ENCODE peak calls at places on chromosomes 6 and 20, in four cellular contexts. S, V, B and K are unnamed samples.

GRCh38 chr20:32965115-32965514 is 39.1 kb downstream of the SUN5 start:
- DNase-seq in S (no peak), V (peak), B (no peak), K (no peak)

GRCh38 chr6:88311561-88311960 is 145.4 kb upstream of the CNR1 start:
- DNase-seq in V (no peak), S (no peak), B (no peak), K (no peak)

GRCh38 chr20:23340524-23340923 is 10.1 kb upstream of the NXT1 start:
- DNase-seq in V (peak), S (peak), B (no peak), K (peak)

GRCh38 chr20:1164871-1165270 is 19.9 kb downstream of the TMEM74B start:
- DNase-seq in S (no peak), B (no peak), V (no peak), K (no peak)

GRCh38 chr6:170289108-170289931 is 1.6 kb downstream of the DLL1 start:
- DNase-seq in B (no peak), V (no peak), S (no peak), K (no peak)

GRCh38 chr20:25984933-25985332 is 288.3 kb upstream of the ZNF337 start:
- DNase-seq in V (peak), S (no peak), B (no peak), K (no peak)

GRCh38 chr20:37758332-37758731 is 64.5 kb downstream of the CTNNBL1 start:
- DNase-seq in V (peak), S (no peak), B (no peak), K (no peak)

GRCh38 chr6:39082310-39082709 is 32.7 kb downstream of the SAYSD1 start:
- DNase-seq in B (no peak), V (no peak), S (no peak), K (no peak)

GRCh38 chr20:59148713-59149493 is 14.7 kb upstream of the ZNF831 start:
- DNase-seq in S (no peak), V (no peak), B (no peak), K (no peak)

GRCh38 chr20:63952769-63953168 is 3.4 kb downstream of the UCKL1 start:
- DNase-seq in S (no peak), V (no peak), B (no peak), K (no peak)

GRCh38 chr6:75849329-75850025 is 100.4 kb downstream of the MYO6 start:
- DNase-seq in B (no peak), S (no peak), V (no peak), K (no peak)

GRCh38 chr6:75853796-75854195 is 104.8 kb downstream of the MYO6 start:
- DNase-seq in S (no peak), B (no peak), V (no peak), K (no peak)

GRCh38 chr6:75850026-75850385 is 101.0 kb downstream of the MYO6 start:
- DNase-seq in V (no peak), S (no peak), B (no peak), K (no peak)

GRCh38 chr6:75855047-75855446 is 106.0 kb downstream of the MYO6 start:
- DNase-seq in V (peak), S (no peak), B (no peak), K (no peak)

DNA sequence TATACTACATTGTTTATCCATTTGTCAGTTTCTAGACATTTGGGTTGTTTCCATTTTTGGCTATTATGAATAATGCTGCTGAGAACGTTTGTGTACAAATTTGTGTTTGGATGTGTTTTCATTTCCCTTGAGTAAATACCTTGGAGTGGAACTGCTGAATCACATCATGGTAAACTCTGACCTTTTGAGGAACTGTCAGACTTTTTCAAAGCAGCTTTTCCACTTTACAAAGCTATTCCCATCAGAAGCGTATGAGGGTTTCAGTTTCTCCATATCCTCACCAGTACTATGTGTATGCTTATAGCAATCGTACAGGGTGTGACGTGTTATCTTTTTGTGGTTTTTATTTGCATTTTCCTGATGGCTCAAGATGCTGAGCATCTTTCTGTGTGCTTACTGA is 103.7 kb downstream of the MYO6 start:
- DNase-seq in S (no peak), V (no peak), B (no peak), K (no peak)
- TF ChIP-seq SPI1 in S (no peak), V (no peak), B (no peak), K (no peak)

GRCh38 chr6:113481910-113482309 is 375.2 kb upstream of the MARCKS start:
- DNase-seq in V (no peak), B (no peak), S (no peak), K (no peak)

GRCh38 chr6:113486172-113486571 is 371.0 kb upstream of the MARCKS start:
- DNase-seq in V (no peak), S (no peak), B (no peak), K (peak)

GRCh38 chr6:113476937-113477839 is 380.0 kb upstream of the MARCKS start:
- DNase-seq in S (no peak), B (no peak), V (no peak), K (no peak)

GRCh38 chr6:113482771-113483170 is 374.4 kb upstream of the MARCKS start:
- DNase-seq in V (no peak), S (no peak), B (no peak), K (no peak)

DNA sequence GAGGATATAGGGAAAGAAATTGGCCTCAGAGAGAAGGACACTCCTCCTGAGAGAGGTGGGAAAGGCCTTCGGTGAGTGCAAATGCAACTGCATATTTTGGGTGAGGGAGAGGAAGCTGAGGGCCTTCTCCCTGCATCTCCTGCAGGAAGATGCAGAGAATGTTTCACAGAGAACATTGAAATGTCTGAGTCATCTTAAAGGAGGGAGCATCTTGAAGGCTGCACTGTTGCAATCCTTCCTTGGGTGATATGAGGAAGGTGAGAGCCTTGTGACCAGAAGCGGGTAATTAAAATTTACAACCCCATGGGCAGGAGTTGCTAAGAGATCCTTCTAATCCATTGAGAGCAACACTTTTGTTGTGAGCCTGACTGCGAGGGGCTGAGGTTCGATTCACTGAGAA is 375.7 kb upstream of the MARCKS start:
- DNase-seq in S (no peak), B (no peak), V (no peak), K (peak)
- TF ChIP-seq SPI1 in S (no peak), B (no peak), V (no peak), K (no peak)

GRCh38 chr6:36633915-36634314 is 39.8 kb downstream of the SRSF3 start:
- DNase-seq in V (no peak), B (no peak), S (no peak), K (no peak)
- TF ChIP-seq SPI1 in V (no peak), B (no peak), S (no peak), K (no peak)

DNA sequence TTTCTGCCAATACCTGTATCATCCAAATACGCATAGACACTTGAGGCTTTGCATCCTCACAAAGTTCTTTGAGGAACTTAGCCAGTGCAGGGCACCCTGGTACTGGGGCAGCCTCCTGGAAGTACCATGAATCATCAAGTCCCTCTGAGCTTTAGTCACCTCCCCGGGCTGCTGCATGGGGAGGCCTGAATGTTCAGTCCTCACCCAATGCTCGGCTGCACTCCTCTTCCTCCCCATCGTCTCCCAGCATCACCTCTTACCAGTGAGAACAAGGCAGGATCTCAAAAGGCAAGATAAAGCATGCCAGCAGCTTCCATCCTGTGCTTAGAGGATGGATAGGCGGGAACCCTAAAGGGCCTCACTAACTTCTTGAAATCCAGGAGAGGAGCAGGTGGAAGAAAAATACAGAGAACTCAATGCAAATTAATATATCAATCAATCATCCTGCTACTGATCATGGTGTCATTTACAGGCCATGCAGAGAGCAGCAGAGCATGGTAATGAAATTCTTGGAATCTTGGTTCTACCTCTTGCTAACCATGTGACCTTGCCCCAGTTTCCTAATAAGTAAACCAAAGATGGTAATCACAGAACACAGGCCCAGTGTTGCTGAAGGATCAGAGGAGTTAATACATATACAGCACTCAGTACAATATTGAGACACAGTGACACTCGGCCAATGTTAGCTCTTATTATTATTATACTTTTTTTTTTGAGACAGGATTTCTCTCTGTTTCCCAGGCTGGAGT is 4.7 kb upstream of the CCN6 start:
- DNase-seq in B (no peak), V (no peak), S (no peak), K (no peak)
- TF ChIP-seq SPI1 in B (no peak), V (no peak), S (no peak), K (no peak)

DNA sequence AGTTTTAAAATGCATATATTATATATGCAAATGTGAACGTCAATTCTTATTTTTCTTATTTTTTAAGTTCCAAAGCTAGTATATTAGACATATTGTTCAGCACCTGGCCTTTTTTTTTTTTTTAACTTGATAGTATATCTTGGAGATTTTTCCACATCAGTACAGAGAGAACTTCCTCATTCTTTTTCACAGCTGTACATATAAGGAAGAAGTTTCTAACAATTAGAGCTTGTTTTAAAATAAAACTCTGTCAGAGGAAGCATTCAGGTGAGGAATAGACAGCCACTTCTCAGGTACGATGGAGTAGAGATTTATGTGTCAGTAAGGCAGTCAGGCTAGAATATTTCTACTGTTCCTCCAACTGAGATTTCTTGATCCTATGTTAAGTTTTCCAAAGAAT is 233.1 kb upstream of the SUPT3H start:
- DNase-seq in B (no peak), S (no peak), V (no peak), K (no peak)
- TF ChIP-seq SPI1 in B (no peak), S (no peak), V (no peak), K (no peak)

GRCh38 chr6:10513544-10513943 is 7.6 kb upstream of the GCNT2 start:
- DNase-seq in B (no peak), S (no peak), V (no peak), K (no peak)

GRCh38 chr6:10511477-10511876 is 9.7 kb upstream of the GCNT2 start:
- DNase-seq in V (no peak), B (no peak), S (no peak), K (no peak)

GRCh38 chr6:10516953-10517352 is 4.2 kb upstream of the GCNT2 start:
- DNase-seq in S (no peak), B (no peak), V (no peak), K (no peak)

GRCh38 chr6:10510592-10511367 is 10.4 kb upstream of the GCNT2 start:
- DNase-seq in S (peak), V (peak), B (no peak), K (peak)

GRCh38 chr6:10514049-10514780 is 6.9 kb upstream of the GCNT2 start:
- DNase-seq in B (no peak), V (no peak), S (no peak), K (no peak)
- TF ChIP-seq SPI1 in B (no peak), V (no peak), S (no peak), K (no peak)

GRCh38 chr6:126427713-126428112 is 87.8 kb downstream of the CENPW start:
- DNase-seq in B (no peak), S (no peak), V (no peak), K (no peak)
- TF ChIP-seq SPI1 in B (no peak), S (no peak), V (no peak), K (no peak)

GRCh38 chr6:136212616-136213396 is 37.3 kb downstream of the MTFR2 start:
- DNase-seq in S (no peak), B (no peak), V (no peak), K (no peak)
- TF ChIP-seq SPI1 in S (no peak), B (no peak), V (no peak), K (no peak)

DNA sequence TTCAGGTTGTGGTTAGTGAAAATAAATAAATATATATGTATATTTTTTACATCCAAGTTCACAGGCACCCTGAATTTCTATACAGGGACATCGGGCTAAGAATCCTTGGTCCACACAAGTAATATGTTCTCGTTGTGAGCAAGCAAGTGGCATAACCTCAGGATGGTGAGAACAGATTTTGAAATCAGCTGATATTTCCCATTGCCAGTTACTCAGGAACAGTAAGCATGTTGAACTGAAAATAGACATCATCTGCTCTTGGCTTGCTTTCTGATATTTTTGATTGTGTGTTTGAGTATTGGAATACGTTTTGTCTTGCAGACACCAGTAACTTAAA is 87.7 kb downstream of the TRMT6 start:
- DNase-seq in B (no peak), S (no peak), V (no peak), K (no peak)
- TF ChIP-seq SPI1 in B (no peak), S (no peak), V (no peak), K (no peak)